ENCODE peak calls at places on chromosomes 6 and 20, in four cellular contexts. T is nephron progenitor cell, V is NCI-H1436, Y is EH. S is an unnamed sample.

GRCh38 chr6:29678114-29678513 is 2.8 kb downstream of the ZFP57 start:
- DNase-seq in T (no peak), V (no peak), Y (no peak), S (no peak)

GRCh38 chr6:112216699-112217551 is 37.4 kb downstream of the LAMA4 start:
- DNase-seq in T (no peak), V (no peak), Y (peak; percentile 90), S (peak; percentile 75)

GRCh38 chr20:64238851-64239387 is 16.6 kb upstream of the PCMTD2 start:
- DNase-seq in T (no peak), V (no peak), Y (no peak), S (no peak)

GRCh38 chr6:28867078-28867414 is 56.7 kb downstream of the TRIM27 start:
- DNase-seq in T (no peak), V (no peak), Y (peak; percentile 15), S (peak; percentile 56)

GRCh38 chr6:13190391-13190790 is 137.9 kb downstream of the TBC1D7 start:
- DNase-seq in T (no peak), V (no peak), Y (peak; percentile 33), S (no peak)

GRCh38 chr6:66435321-66435720 is 728.3 kb upstream of the EYS start:
- DNase-seq in T (no peak), V (no peak), Y (no peak), S (no peak)

GRCh38 chr6:100435299-100435698 is 29.4 kb downstream of the SIM1 start:
- DNase-seq in T (no peak), V (no peak), Y (peak; percentile 80), S (peak; percentile 22)

GRCh38 chr20:51313275-51313898 is 229.1 kb downstream of the NFATC2 start:
- DNase-seq in T (no peak), V (no peak), Y (peak; percentile 38), S (peak; percentile 52)

GRCh38 chr20:667351-668034 is 8.1 kb downstream of the SCRT2 start:
- DNase-seq in T (peak; percentile 80), V (peak; percentile 33), Y (peak; percentile 49), S (peak; percentile 44)

GRCh38 chr20:62820208-62820961 is 3.5 kb downstream of the COL9A3 start:
- DNase-seq in T (no peak), V (no peak), Y (no peak), S (no peak)

GRCh38 chr6:33450434-33450833 is 3.9 kb upstream of the ZBTB9 start:
- DNase-seq in T (no peak), V (no peak), Y (no peak), S (no peak)

GRCh38 chr6:89313006-89313405 is 2.1 kb downstream of the GABRR2 start:
- DNase-seq in T (no peak), V (no peak), Y (peak; percentile 96), S (peak; percentile 96)

GRCh38 chr6:111580826-111581505 is 24.7 kb downstream of the TRAF3IP2 start:
- DNase-seq in T (no peak), V (no peak), Y (peak; percentile 24), S (no peak)

GRCh38 chr6:27228963-27229477 is 18.5 kb upstream of the PRSS16 start:
- DNase-seq in T (no peak), V (no peak), Y (no peak), S (no peak)

GRCh38 chr20:58841539-58842264 is 9.0 kb downstream of the GNAS-AS1 start:
- DNase-seq in T (peak; percentile 37), V (no peak), Y (no peak), S (no peak)

GRCh38 chr20:24442909-24443308 is 26.5 kb upstream of the SYNDIG1 start:
- DNase-seq in T (no peak), V (no peak), Y (no peak), S (no peak)

GRCh38 chr6:121413831-121414368 is 21.5 kb upstream of the GJA1 start:
- DNase-seq in T (no peak), V (no peak), Y (no peak), S (peak; percentile 19)

GRCh38 chr6:168542301-168542700 is 101.3 kb downstream of the SMOC2 start:
- DNase-seq in T (no peak), V (no peak), Y (no peak), S (peak; percentile 6)

GRCh38 chr20:13009682-13010406 is 1.1 kb downstream of the SPTLC3 start:
- DNase-seq in T (no peak), V (no peak), Y (peak; percentile 67), S (peak; percentile 96)

GRCh38 chr6:151702851-151703629 is 104.4 kb upstream of the ESR1 start:
- DNase-seq in T (no peak), V (no peak), Y (no peak), S (no peak)

GRCh38 chr20:4666001-4666470 is 55.7 kb upstream of the PRND start:
- DNase-seq in T (no peak), V (no peak), Y (peak; percentile 82), S (peak; percentile 100)

GRCh38 chr6:63764318-63764916 is 128.8 kb downstream of the PHF3 start:
- DNase-seq in T (peak; percentile 3), V (peak; percentile 29), Y (peak; percentile 51), S (peak; percentile 30)

GRCh38 chr6:305371-306206 is 13.3 kb downstream of the DUSP22 start:
- DNase-seq in T (no peak), V (no peak), Y (no peak), S (no peak)

GRCh38 chr6:134111062-134111677 is 58.7 kb upstream of the SLC2A12 start:
- DNase-seq in T (peak; percentile 17), V (peak; percentile 54), Y (peak; percentile 64), S (peak; percentile 50)

GRCh38 chr6:69827491-69827890 is 30.7 kb upstream of the LMBRD1 start:
- DNase-seq in T (no peak), V (no peak), Y (peak; percentile 38), S (no peak)

GRCh38 chr6:149563203-149563927 is 2.8 kb upstream of the GINM1 start:
- DNase-seq in T (no peak), V (no peak), Y (peak; percentile 88), S (peak; percentile 74)

GRCh38 chr6:7761047-7761446 is 35.1 kb downstream of the BMP6 start:
- DNase-seq in T (no peak), V (no peak), Y (peak; percentile 14), S (no peak)

GRCh38 chr6:137522399-137522798 is 28.2 kb upstream of the OLIG3 start:
- DNase-seq in T (no peak), V (no peak), Y (no peak), S (no peak)

GRCh38 chr20:63366658-63367360 is 5.7 kb upstream of the CHRNA4 start:
- DNase-seq in T (no peak), V (peak; percentile 88), Y (no peak), S (no peak)

GRCh38 chr6:97136644-97137358 is 146.2 kb downstream of the MMS22L start:
- DNase-seq in T (no peak), V (no peak), Y (no peak), S (no peak)

GRCh38 chr20:1478566-1478965 is 11.9 kb upstream of the NSFL1C start:
- DNase-seq in T (no peak), V (no peak), Y (peak; percentile 73), S (peak; percentile 90)

GRCh38 chr20:32135983-32136515 is 26.5 kb downstream of the TM9SF4 start:
- DNase-seq in T (no peak), V (no peak), Y (peak; percentile 31), S (no peak)

GRCh38 chr6:106300020-106300772 is 25.4 kb downstream of the ATG5 start:
- DNase-seq in T (no peak), V (no peak), Y (no peak), S (no peak)

S was measured in RPMI7951.